ENCODE peak calls at places on chromosomes 7 and 10, in eight cellular contexts. F, L, M, R, B, K, J and I are unnamed samples.

GRCh38 chr7:152126741-152127140 is 101.3 kb downstream of the GALNT11 start:
- DNase-seq in F (no peak), L (no peak), M (no peak), R (no peak), B (no peak), K (no peak), J (no peak), I (no peak)

GRCh38 chr7:5550831-5551230 is 127.2 kb upstream of the TNRC18 start:
- DNase-seq in F (no peak), L (no peak), M (no peak), R (no peak), B (no peak), K (no peak), J (no peak), I (no peak)

GRCh38 chr10:80382989-80383388 is 25.4 kb upstream of the PRXL2A start:
- DNase-seq in F (peak; percentile 60), L (no peak), M (peak; percentile 39), R (peak; percentile 61), B (peak; percentile 50), K (peak; percentile 40), J (peak; percentile 40), I (no peak)

GRCh38 chr10:8618834-8619233 is 564.3 kb downstream of the GATA3 start:
- DNase-seq in F (no peak), L (no peak), M (no peak), R (no peak), B (no peak), K (no peak), J (no peak), I (no peak)

GRCh38 chr7:101410743-101411476 is 48.2 kb downstream of the COL26A1 start:
- DNase-seq in F (peak; percentile 25), L (no peak), M (no peak), R (peak; percentile 57), B (peak; percentile 97), K (peak; percentile 26), J (no peak), I (no peak)

GRCh38 chr10:120945801-120946302 is 94.7 kb downstream of the WDR11 start:
- DNase-seq in F (peak; percentile 12), L (no peak), M (peak; percentile 97), R (no peak), B (no peak), K (no peak), J (no peak), I (no peak)

GRCh38 chr7:87129836-87130235 is 22.4 kb upstream of the DMTF1 start:
- DNase-seq in F (no peak), L (no peak), M (no peak), R (no peak), B (no peak), K (no peak), J (no peak), I (no peak)

GRCh38 chr10:13483951-13484350 is 44.9 kb downstream of the BEND7 start:
- DNase-seq in F (no peak), L (no peak), M (no peak), R (no peak), B (no peak), K (no peak), J (no peak), I (no peak)

GRCh38 chr10:76492026-76492425 is 1060.6 kb downstream of the LRMDA start:
- DNase-seq in F (peak; percentile 97), L (peak; percentile 55), M (no peak), R (no peak), B (no peak), K (no peak), J (peak; percentile 95), I (peak; percentile 14)

GRCh38 chr10:6185039-6185716 is 17.6 kb upstream of the PFKFB3 start:
- DNase-seq in F (no peak), L (no peak), M (no peak), R (no peak), B (no peak), K (no peak), J (no peak), I (no peak)

GRCh38 chr7:137469191-137469811 is 125.8 kb upstream of the PTN start:
- DNase-seq in F (no peak), L (no peak), M (no peak), R (no peak), B (no peak), K (no peak), J (no peak), I (no peak)

GRCh38 chr7:129773871-129774270 is 162.4 kb downstream of the NRF1 start:
- DNase-seq in F (no peak), L (no peak), M (no peak), R (no peak), B (no peak), K (no peak), J (no peak), I (no peak)

GRCh38 chr10:13698217-13698616 is 111.5 kb downstream of the PRPF18 start:
- DNase-seq in F (peak; percentile 65), L (no peak), M (no peak), R (no peak), B (no peak), K (no peak), J (no peak), I (no peak)

GRCh38 chr10:69360485-69361302 is 56.0 kb downstream of the TACR2 start:
- DNase-seq in F (peak; percentile 94), L (peak; percentile 26), M (no peak), R (peak; percentile 82), B (no peak), K (peak; percentile 88), J (peak; percentile 92), I (peak; percentile 42)

GRCh38 chr7:44522315-44522714 is 18.8 kb downstream of the NPC1L1 start:
- DNase-seq in F (no peak), L (no peak), M (no peak), R (no peak), B (no peak), K (no peak), J (no peak), I (no peak)

GRCh38 chr7:50608196-50608906 is 43.1 kb upstream of the DDC start:
- DNase-seq in F (no peak), L (no peak), M (no peak), R (no peak), B (no peak), K (peak; percentile 33), J (peak; percentile 10), I (no peak)

GRCh38 chr7:450741-451140 is 68.9 kb downstream of the PDGFA start:
- DNase-seq in F (no peak), L (no peak), M (no peak), R (no peak), B (no peak), K (no peak), J (no peak), I (no peak)

GRCh38 chr7:132558815-132559214 is 17.5 kb downstream of the PLXNA4 start:
- DNase-seq in F (no peak), L (no peak), M (no peak), R (no peak), B (no peak), K (no peak), J (no peak), I (no peak)

GRCh38 chr10:21599582-21599981 is 65.5 kb downstream of the MLLT10 start:
- DNase-seq in F (peak; percentile 5), L (no peak), M (no peak), R (no peak), B (no peak), K (no peak), J (no peak), I (no peak)
- TF ChIP-seq CTCF in F (no peak), L (no peak), M (no peak), R (no peak), B (no peak), K (no peak), J (no peak), I (no peak)

DNA sequence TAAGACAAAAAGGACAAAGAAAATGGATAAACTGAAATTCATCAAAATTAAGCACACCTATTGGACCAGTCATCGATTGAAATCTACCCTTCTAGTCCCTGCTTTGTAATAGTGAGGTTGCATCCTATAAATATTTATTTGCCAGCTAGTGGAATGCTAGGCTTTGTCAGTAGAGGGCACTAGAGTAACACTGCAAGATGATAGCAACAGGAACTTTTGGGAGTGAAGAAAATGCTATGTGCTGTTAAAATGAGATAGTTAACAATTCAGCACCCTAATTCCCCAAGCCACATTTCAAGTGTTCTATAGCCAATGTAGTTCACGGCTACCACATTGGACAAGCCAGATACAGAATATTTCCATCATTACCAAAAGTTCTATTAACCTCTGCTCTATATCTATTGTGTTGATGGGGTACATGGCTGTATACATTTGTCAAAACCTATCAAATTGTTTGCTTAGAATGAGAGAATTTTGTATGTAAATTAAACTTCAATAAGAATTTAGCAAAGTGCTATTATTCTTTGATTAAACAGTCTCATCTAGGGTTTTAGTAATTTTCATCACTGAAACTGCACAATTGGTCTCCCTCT is 69.8 kb downstream of the LSMEM1 start:
- DNase-seq in F (peak; percentile 86), L (no peak), M (no peak), R (peak; percentile 63), B (no peak), K (peak; percentile 55), J (peak; percentile 72), I (peak; percentile 45)
- TF ChIP-seq CTCF in F (peak; percentile 95), L (peak; percentile 94), M (peak; percentile 68), R (peak; percentile 83), B (peak; percentile 88), K (peak; percentile 98), J (peak; percentile 93), I (peak; percentile 85)

GRCh38 chr7:142483659-142484317 is 225.9 kb upstream of the PRSS58 start:
- DNase-seq in F (no peak), L (no peak), M (no peak), R (no peak), B (no peak), K (no peak), J (no peak), I (no peak)
- TF ChIP-seq CTCF in F (no peak), L (no peak), M (no peak), R (no peak), B (peak; percentile 23), K (no peak), J (no peak), I (no peak)

DNA sequence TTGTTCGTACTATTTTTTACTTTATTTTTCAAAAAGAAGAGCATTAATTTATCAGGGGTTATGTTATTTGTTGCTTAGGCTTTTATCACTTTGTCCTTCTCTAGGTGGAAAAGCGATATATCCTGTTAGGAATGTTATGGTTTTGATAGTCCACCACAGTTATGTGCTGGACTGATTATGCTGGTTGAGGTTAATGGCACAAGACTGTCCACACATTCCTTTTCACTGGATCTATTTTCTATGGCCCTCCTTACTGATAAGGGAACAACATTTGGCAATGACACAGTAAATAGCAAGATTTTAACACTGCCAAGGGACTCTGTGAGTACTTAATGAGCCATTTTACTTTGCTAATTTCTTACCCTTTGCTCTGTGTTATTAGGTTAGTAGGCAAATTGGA is 1212.3 kb downstream of the NXPH1 start:
- DNase-seq in F (no peak), L (no peak), M (no peak), R (no peak), B (no peak), K (no peak), J (peak; percentile 30), I (no peak)
- TF ChIP-seq CTCF in F (no peak), L (no peak), M (no peak), R (no peak), B (no peak), K (no peak), J (no peak), I (no peak)

GRCh38 chr7:98957766-98958165 is 79.4 kb downstream of the TRRAP start:
- DNase-seq in F (no peak), L (no peak), M (no peak), R (no peak), B (no peak), K (no peak), J (no peak), I (no peak)
- TF ChIP-seq CTCF in F (no peak), L (no peak), M (no peak), R (no peak), B (no peak), K (no peak), J (no peak), I (no peak)